ENCODE peak calls at places on chromosomes 7 and 10, in six cellular contexts. H, S, U, Q, I and B are unnamed samples.

GRCh38 chr10:19974138-19974537 is 157.9 kb downstream of the PLXDC2 start:
- DNase-seq in U (no peak), I (no peak), Q (no peak), S (no peak), H (no peak), B (no peak)

GRCh38 chr10:50614444-50615137 is 9.2 kb downstream of the SGMS1 start:
- DNase-seq in S (no peak), H (no peak), Q (no peak), U (no peak), I (no peak), B (peak)

GRCh38 chr7:94701555-94701973 is 45.6 kb upstream of the SGCE start:
- DNase-seq in U (no peak), I (peak), Q (no peak), H (peak), S (no peak), B (no peak)

GRCh38 chr7:28802450-28802849 is 155.7 kb downstream of the TRIL start:
- DNase-seq in U (no peak), I (no peak), H (no peak), S (no peak), Q (no peak), B (no peak)

GRCh38 chr10:33421789-33422188 is 87.3 kb upstream of the NRP1 start:
- DNase-seq in H (peak), U (no peak), I (peak), Q (no peak), S (peak), B (no peak)

GRCh38 chr7:94095359-94096009 is 91.3 kb upstream of the BET1 start:
- DNase-seq in U (no peak), Q (no peak), S (no peak), H (no peak), I (no peak), B (no peak)

GRCh38 chr10:101818958-101819633 is 852 bp upstream of the OGA start:
- DNase-seq in U (peak), H (peak), S (no peak), Q (no peak), I (no peak), B (peak)

GRCh38 chr10:109894516-109894915 is 28.8 kb downstream of the XPNPEP1 start:
- DNase-seq in Q (no peak), S (peak), H (peak), U (no peak), I (no peak), B (no peak)

GRCh38 chr7:100865372-100865911 is 1.7 kb upstream of the TRIP6 start:
- DNase-seq in U (no peak), I (peak), S (no peak), H (peak), Q (no peak), B (no peak)

GRCh38 chr10:89805599-89806013 is 104.2 kb downstream of the KIF20B start:
- DNase-seq in H (no peak), Q (no peak), U (no peak), I (no peak), S (no peak), B (no peak)

GRCh38 chr10:97612386-97612785 is 20.9 kb downstream of the MORN4 start:
- DNase-seq in I (peak), Q (no peak), S (peak), H (peak), U (no peak), B (no peak)

GRCh38 chr10:119450606-119451304 is 91.8 kb downstream of the RGS10 start:
- DNase-seq in H (no peak), U (no peak), Q (no peak), I (no peak), S (peak), B (no peak)

GRCh38 chr10:103539751-103540150 is 46.2 kb downstream of the NEURL1 start:
- DNase-seq in H (no peak), U (no peak), Q (no peak), I (no peak), S (no peak), B (no peak)